ENCODE peak calls at places on chromosomes 5 and 9, in nine cellular contexts. N is HCT116, P is fibroblast of lung, M is cardiac muscle cell, W is kidney, H is A549, T is Panc1, Y is mammary epithelial cell, C is stomach. Q is an unnamed sample.

GRCh38 chr9:13750639-13751038 is 471.1 kb upstream of the MPDZ start:
- DNase-seq in N (no peak), P (no peak), M (no peak), W (no peak), H (no peak), T (no peak), Y (no peak), C (no peak), Q (no peak)

GRCh38 chr9:2262809-2263510 is 247.8 kb downstream of the SMARCA2 start:
- DNase-seq in N (no peak), P (peak; percentile 17), M (no peak), W (no peak), H (no peak), T (no peak), Y (no peak), C (no peak), Q (no peak)

GRCh38 chr5:170338933-170339779 is 41.6 kb upstream of the LCP2 start:
- DNase-seq in N (peak; percentile 13), P (no peak), M (no peak), W (no peak), H (no peak), T (peak; percentile 18), Y (no peak), C (peak; percentile 43), Q (no peak)

GRCh38 chr9:97906236-97906831 is 16.0 kb downstream of the TRMO start:
- DNase-seq in N (no peak), P (peak; percentile 3), M (peak; percentile 5), W (no peak), H (no peak), T (no peak), Y (no peak), C (no peak), Q (no peak)

GRCh38 chr9:32551491-32552049 is 557 bp upstream of the SMIM27 start:
- DNase-seq in N (peak; percentile 7), P (peak; percentile 25), M (no peak), W (no peak), H (peak; percentile 28), T (no peak), Y (no peak), C (no peak), Q (peak; percentile 48)

GRCh38 chr5:129400395-129400983 is 59.6 kb upstream of the ADAMTS19 start:
- DNase-seq in N (no peak), P (no peak), M (peak; percentile 25), W (no peak), H (peak; percentile 5), T (no peak), Y (no peak), C (no peak), Q (no peak)

GRCh38 chr5:93800988-93801811 is 59.8 kb upstream of the POU5F2 start:
- DNase-seq in N (peak; percentile 66), P (peak; percentile 76), M (peak; percentile 69), W (no peak), H (no peak), T (peak; percentile 24), Y (peak; percentile 65), C (no peak), Q (peak; percentile 54)

GRCh38 chr5:89981871-89982773 is 427.4 kb downstream of the CETN3 start:
- DNase-seq in N (no peak), P (no peak), M (no peak), W (no peak), H (no peak), T (peak; percentile 7), Y (no peak), C (no peak), Q (no peak)

GRCh38 chr9:134260801-134261200 is 65.5 kb upstream of the RXRA start:
- DNase-seq in N (no peak), P (no peak), M (no peak), W (no peak), H (no peak), T (no peak), Y (no peak), C (no peak), Q (no peak)

GRCh38 chr9:23851024-23851629 is 25.1 kb upstream of the ELAVL2 start:
- DNase-seq in N (no peak), P (peak; percentile 25), M (no peak), W (peak; percentile 61), H (peak; percentile 12), T (no peak), Y (peak; percentile 63), C (no peak), Q (no peak)

GRCh38 chr9:93288341-93288740 is 104.4 kb downstream of the WNK2 start:
- DNase-seq in N (no peak), P (no peak), M (no peak), W (no peak), H (no peak), T (no peak), Y (no peak), C (peak; percentile 17), Q (no peak)

GRCh38 chr5:54603372-54603771 is 85.8 kb downstream of the SNX18 start:
- DNase-seq in N (no peak), P (no peak), M (peak; percentile 78), W (no peak), H (no peak), T (no peak), Y (no peak), C (no peak), Q (no peak)

GRCh38 chr9:129781991-129782390 is 21.0 kb upstream of the TOR1B start:
- DNase-seq in N (no peak), P (no peak), M (peak; percentile 53), W (no peak), H (no peak), T (no peak), Y (no peak), C (no peak), Q (no peak)

GRCh38 chr5:42483472-42484154 is 60.4 kb downstream of the GHR start:
- DNase-seq in N (no peak), P (no peak), M (no peak), W (no peak), H (no peak), T (no peak), Y (no peak), C (no peak), Q (no peak)

GRCh38 chr9:72041775-72042194 is 18.6 kb downstream of the C9orf57 start:
- DNase-seq in N (no peak), P (peak; percentile 82), M (peak; percentile 93), W (peak; percentile 90), H (no peak), T (no peak), Y (peak; percentile 73), C (no peak), Q (no peak)

GRCh38 chr5:78920604-78921003 is 64.5 kb downstream of the ARSB start:
- DNase-seq in N (no peak), P (peak; percentile 49), M (peak; percentile 52), W (no peak), H (no peak), T (no peak), Y (no peak), C (no peak), Q (no peak)

GRCh38 chr9:134751630-134752029 is 110.0 kb downstream of the COL5A1 start:
- DNase-seq in N (no peak), P (no peak), M (no peak), W (no peak), H (no peak), T (no peak), Y (no peak), C (no peak), Q (no peak)

GRCh38 chr5:159304961-159305595 is 25.2 kb downstream of the IL12B start:
- DNase-seq in N (no peak), P (peak; percentile 2), M (no peak), W (no peak), H (no peak), T (no peak), Y (peak; percentile 40), C (no peak), Q (no peak)

GRCh38 chr5:58437661-58438060 is 22.2 kb downstream of the PLK2 start:
- DNase-seq in N (no peak), P (no peak), M (no peak), W (no peak), H (no peak), T (no peak), Y (no peak), C (peak; percentile 58), Q (no peak)

GRCh38 chr5:109645591-109646236 is 44.0 kb upstream of the MAN2A1 start:
- DNase-seq in N (no peak), P (no peak), M (no peak), W (no peak), H (no peak), T (no peak), Y (no peak), C (no peak), Q (no peak)

GRCh38 chr5:29114331-29114768 is 2076.0 kb upstream of the CDH9 start:
- DNase-seq in N (no peak), P (no peak), M (no peak), W (no peak), H (no peak), T (no peak), Y (no peak), C (no peak), Q (no peak)

GRCh38 chr9:129001504-129002325 is 26.4 kb downstream of the SH3GLB2 start:
- DNase-seq in N (no peak), P (no peak), M (no peak), W (peak; percentile 32), H (no peak), T (no peak), Y (no peak), C (no peak), Q (no peak)

GRCh38 chr9:136521541-136521940 is 24.3 kb downstream of the NOTCH1 start:
- DNase-seq in N (no peak), P (no peak), M (no peak), W (peak; percentile 87), H (no peak), T (no peak), Y (no peak), C (peak; percentile 35), Q (no peak)
- H3K4me1 ChIP-seq in N (peaks cover 3% of the 10 kb centered on the region), P (no peaks in the 10 kb centered on the region), M (no peaks in the 10 kb centered on the region), W (peaks cover 15% of the 10 kb centered on the region), H (peaks cover 48% of the 10 kb centered on the region), T (peaks cover 8% of the 10 kb centered on the region), Y (no peaks in the 10 kb centered on the region), C (peaks cover 11% of the 10 kb centered on the region), Q (no peaks in the 10 kb centered on the region)

GRCh38 chr5:6722015-6722414 is 8.8 kb downstream of the TENT4A start:
- DNase-seq in N (no peak), P (no peak), M (peak; percentile 23), W (no peak), H (no peak), T (no peak), Y (no peak), C (no peak), Q (no peak)
- H3K4me1 ChIP-seq in N (no peaks in the 10 kb centered on the region), P (peaks cover 14% of the 10 kb centered on the region), M (peaks cover 34% of the 10 kb centered on the region), W (peaks cover 22% of the 10 kb centered on the region), H (peaks cover 21% of the 10 kb centered on the region), T (peaks cover 34% of the 10 kb centered on the region), Y (peaks cover 18% of the 10 kb centered on the region), C (peaks cover 67% of the 10 kb centered on the region), Q (peaks cover 8% of the 10 kb centered on the region)

DNA sequence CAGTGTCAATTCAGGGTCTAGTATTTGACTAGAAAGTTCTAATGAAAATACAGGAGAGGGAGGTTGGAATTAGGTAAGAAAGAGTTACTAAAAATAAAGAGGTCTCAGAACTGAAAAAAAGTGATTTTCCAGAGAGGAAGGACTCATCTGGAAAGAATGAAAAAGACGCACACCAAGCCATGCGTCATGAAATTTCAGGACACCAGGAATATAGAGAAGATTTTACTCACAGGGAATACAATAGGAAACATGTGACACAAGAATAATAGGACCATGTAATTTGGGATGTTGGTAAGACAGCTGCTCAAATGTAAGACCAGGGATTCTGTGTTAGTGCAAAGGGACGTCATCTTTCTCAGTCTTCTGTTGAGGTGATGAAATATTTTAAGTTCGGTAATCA is 224.7 kb downstream of the GDNF start:
- DNase-seq in N (no peak), P (peak; percentile 97), M (peak; percentile 81), W (no peak), H (no peak), T (no peak), Y (no peak), C (no peak), Q (no peak)
- H3K4me1 ChIP-seq in N (no peaks in the 10 kb centered on the region), P (no peaks in the 10 kb centered on the region), M (peaks cover 11% of the 10 kb centered on the region), W (no peaks in the 10 kb centered on the region), H (no peaks in the 10 kb centered on the region), T (no peaks in the 10 kb centered on the region), Y (no peaks in the 10 kb centered on the region), C (no peaks in the 10 kb centered on the region), Q (no peaks in the 10 kb centered on the region)

GRCh38 chr5:96809898-96810297 is 2.2 kb upstream of the ERAP1 start:
- DNase-seq in N (no peak), P (peak; percentile 42), M (no peak), W (no peak), H (no peak), T (no peak), Y (no peak), C (no peak), Q (no peak)
- H3K4me1 ChIP-seq in N (peaks cover 13% of the 10 kb centered on the region), P (peaks cover 7% of the 10 kb centered on the region), M (no peaks in the 10 kb centered on the region), W (peaks cover 7% of the 10 kb centered on the region), H (peaks cover 5% of the 10 kb centered on the region), T (peaks cover 19% of the 10 kb centered on the region), Y (peaks cover 23% of the 10 kb centered on the region), C (peaks cover 13% of the 10 kb centered on the region), Q (peaks cover 9% of the 10 kb centered on the region)

Q was measured in HAP-1.